ENCODE peak calls at places on chromosomes 3 and 15, in eight cellular contexts. One of them, this sample, is unnamed.
A peak's percentile ranks its signal among the peaks of the same experiment; 100 is the strongest.

GRCh38 chr15:48345516-48345915 is 14.3 kb downstream of the DUT start:
- DNase-seq in ovary: no peak
- DNase-seq in heart left ventricle: no peak
- DNase-seq in effector memory CD4-positive, alpha-beta T cell: no peak
- DNase-seq in uterus: no peak
- DNase-seq in left ventricle myocardium inferior: no peak
- DNase-seq in body of pancreas: no peak
- DNase-seq in CD8-positive, alpha-beta T cell: no peak
- DNase-seq in this sample: no peak

GRCh38 chr15:44298878-44299277 is 10.4 kb downstream of the GOLM2 start:
- DNase-seq in ovary: no peak
- DNase-seq in heart left ventricle: no peak
- DNase-seq in effector memory CD4-positive, alpha-beta T cell: no peak
- DNase-seq in uterus: no peak
- DNase-seq in left ventricle myocardium inferior: no peak
- DNase-seq in body of pancreas: no peak
- DNase-seq in CD8-positive, alpha-beta T cell: no peak
- DNase-seq in this sample: no peak

GRCh38 chr3:102006812-102007485 is 157.6 kb downstream of the NFKBIZ start:
- DNase-seq in ovary: no peak
- DNase-seq in heart left ventricle: peak; percentile 28
- DNase-seq in effector memory CD4-positive, alpha-beta T cell: no peak
- DNase-seq in uterus: peak; percentile 19
- DNase-seq in left ventricle myocardium inferior: peak; percentile 23
- DNase-seq in body of pancreas: peak; percentile 15
- DNase-seq in CD8-positive, alpha-beta T cell: no peak
- DNase-seq in this sample: peak; percentile 29

GRCh38 chr15:92882697-92883642 is 17.2 kb upstream of the CHD2 start:
- DNase-seq in ovary: peak; percentile 68
- DNase-seq in heart left ventricle: peak; percentile 41
- DNase-seq in effector memory CD4-positive, alpha-beta T cell: peak; percentile 33
- DNase-seq in uterus: peak; percentile 38
- DNase-seq in left ventricle myocardium inferior: peak; percentile 28
- DNase-seq in body of pancreas: peak; percentile 52
- DNase-seq in CD8-positive, alpha-beta T cell: peak; percentile 71
- DNase-seq in this sample: peak; percentile 41

GRCh38 chr3:32403663-32404062 is 12.0 kb downstream of the CMTM7 start:
- DNase-seq in ovary: no peak
- DNase-seq in heart left ventricle: no peak
- DNase-seq in effector memory CD4-positive, alpha-beta T cell: no peak
- DNase-seq in uterus: no peak
- DNase-seq in left ventricle myocardium inferior: no peak
- DNase-seq in body of pancreas: no peak
- DNase-seq in CD8-positive, alpha-beta T cell: no peak
- DNase-seq in this sample: no peak

GRCh38 chr15:29456255-29456654 is 186.6 kb upstream of the NSMCE3 start:
- DNase-seq in ovary: no peak
- DNase-seq in heart left ventricle: no peak
- DNase-seq in effector memory CD4-positive, alpha-beta T cell: no peak
- DNase-seq in uterus: no peak
- DNase-seq in left ventricle myocardium inferior: no peak
- DNase-seq in body of pancreas: no peak
- DNase-seq in CD8-positive, alpha-beta T cell: no peak
- DNase-seq in this sample: no peak

GRCh38 chr3:65182085-65182484 is 494.3 kb upstream of the ADAMTS9 start:
- DNase-seq in ovary: no peak
- DNase-seq in heart left ventricle: no peak
- DNase-seq in effector memory CD4-positive, alpha-beta T cell: no peak
- DNase-seq in uterus: no peak
- DNase-seq in left ventricle myocardium inferior: no peak
- DNase-seq in body of pancreas: no peak
- DNase-seq in CD8-positive, alpha-beta T cell: no peak
- DNase-seq in this sample: no peak

GRCh38 chr3:188165596-188165995 is 11.6 kb downstream of the LPP start:
- DNase-seq in ovary: no peak
- DNase-seq in heart left ventricle: no peak
- DNase-seq in effector memory CD4-positive, alpha-beta T cell: no peak
- DNase-seq in uterus: no peak
- DNase-seq in left ventricle myocardium inferior: no peak
- DNase-seq in body of pancreas: no peak
- DNase-seq in CD8-positive, alpha-beta T cell: no peak
- DNase-seq in this sample: no peak

GRCh38 chr3:128701342-128702212 is 24.4 kb upstream of the RAB7A start:
- DNase-seq in ovary: no peak
- DNase-seq in heart left ventricle: peak; percentile 26
- DNase-seq in effector memory CD4-positive, alpha-beta T cell: no peak
- DNase-seq in uterus: no peak
- DNase-seq in left ventricle myocardium inferior: no peak
- DNase-seq in body of pancreas: no peak
- DNase-seq in CD8-positive, alpha-beta T cell: no peak
- DNase-seq in this sample: no peak

GRCh38 chr15:88701561-88702095 is 62.8 kb downstream of the ISG20 start:
- DNase-seq in ovary: no peak
- DNase-seq in heart left ventricle: no peak
- DNase-seq in effector memory CD4-positive, alpha-beta T cell: peak; percentile 12
- DNase-seq in uterus: no peak
- DNase-seq in left ventricle myocardium inferior: no peak
- DNase-seq in body of pancreas: no peak
- DNase-seq in CD8-positive, alpha-beta T cell: no peak
- DNase-seq in this sample: no peak

GRCh38 chr3:116020495-116020894 is 397.2 kb downstream of the GAP43 start:
- DNase-seq in ovary: no peak
- DNase-seq in heart left ventricle: no peak
- DNase-seq in effector memory CD4-positive, alpha-beta T cell: no peak
- DNase-seq in uterus: no peak
- DNase-seq in left ventricle myocardium inferior: no peak
- DNase-seq in body of pancreas: no peak
- DNase-seq in CD8-positive, alpha-beta T cell: no peak
- DNase-seq in this sample: no peak

GRCh38 chr15:89666147-89666857 is 11.0 kb upstream of the KIF7 start:
- DNase-seq in ovary: peak; percentile 45
- DNase-seq in heart left ventricle: no peak
- DNase-seq in effector memory CD4-positive, alpha-beta T cell: no peak
- DNase-seq in uterus: no peak
- DNase-seq in left ventricle myocardium inferior: no peak
- DNase-seq in body of pancreas: no peak
- DNase-seq in CD8-positive, alpha-beta T cell: no peak
- DNase-seq in this sample: no peak

GRCh38 chr3:71400986-71401451 is 182.5 kb downstream of the FOXP1 start:
- DNase-seq in ovary: no peak
- DNase-seq in heart left ventricle: no peak
- DNase-seq in effector memory CD4-positive, alpha-beta T cell: no peak
- DNase-seq in uterus: no peak
- DNase-seq in left ventricle myocardium inferior: no peak
- DNase-seq in body of pancreas: no peak
- DNase-seq in CD8-positive, alpha-beta T cell: no peak
- DNase-seq in this sample: no peak

GRCh38 chr15:78420766-78421165 is 17.2 kb upstream of the IREB2 start:
- DNase-seq in ovary: no peak
- DNase-seq in heart left ventricle: no peak
- DNase-seq in effector memory CD4-positive, alpha-beta T cell: no peak
- DNase-seq in uterus: no peak
- DNase-seq in left ventricle myocardium inferior: no peak
- DNase-seq in body of pancreas: no peak
- DNase-seq in CD8-positive, alpha-beta T cell: no peak
- DNase-seq in this sample: no peak

GRCh38 chr3:177337548-177338331 is 140.5 kb upstream of the TBL1XR1 start:
- DNase-seq in ovary: no peak
- DNase-seq in heart left ventricle: no peak
- DNase-seq in effector memory CD4-positive, alpha-beta T cell: peak; percentile 10
- DNase-seq in uterus: no peak
- DNase-seq in left ventricle myocardium inferior: no peak
- DNase-seq in body of pancreas: no peak
- DNase-seq in CD8-positive, alpha-beta T cell: peak; percentile 57
- DNase-seq in this sample: no peak

GRCh38 chr3:177483182-177483967 is 286.1 kb upstream of the TBL1XR1 start:
- DNase-seq in ovary: no peak
- DNase-seq in heart left ventricle: no peak
- DNase-seq in effector memory CD4-positive, alpha-beta T cell: no peak
- DNase-seq in uterus: no peak
- DNase-seq in left ventricle myocardium inferior: no peak
- DNase-seq in body of pancreas: no peak
- DNase-seq in CD8-positive, alpha-beta T cell: no peak
- DNase-seq in this sample: no peak

GRCh38 chr15:58842713-58843396 is 71.8 kb downstream of the MINDY2 start:
- DNase-seq in ovary: no peak
- DNase-seq in heart left ventricle: no peak
- DNase-seq in effector memory CD4-positive, alpha-beta T cell: no peak
- DNase-seq in uterus: no peak
- DNase-seq in left ventricle myocardium inferior: no peak
- DNase-seq in body of pancreas: no peak
- DNase-seq in CD8-positive, alpha-beta T cell: no peak
- DNase-seq in this sample: no peak

GRCh38 chr3:58052373-58053273 is 44.4 kb downstream of the FLNB start:
- DNase-seq in ovary: peak; percentile 82
- DNase-seq in heart left ventricle: peak; percentile 65
- DNase-seq in effector memory CD4-positive, alpha-beta T cell: no peak
- DNase-seq in uterus: peak; percentile 85
- DNase-seq in left ventricle myocardium inferior: peak; percentile 77
- DNase-seq in body of pancreas: peak; percentile 70
- DNase-seq in CD8-positive, alpha-beta T cell: no peak
- DNase-seq in this sample: peak; percentile 62

GRCh38 chr15:64122936-64123351 is 27.2 kb downstream of the SNX1 start:
- DNase-seq in ovary: no peak
- DNase-seq in heart left ventricle: no peak
- DNase-seq in effector memory CD4-positive, alpha-beta T cell: no peak
- DNase-seq in uterus: no peak
- DNase-seq in left ventricle myocardium inferior: no peak
- DNase-seq in body of pancreas: no peak
- DNase-seq in CD8-positive, alpha-beta T cell: no peak
- DNase-seq in this sample: no peak
- H3K27ac ChIP-seq in ovary: no peak overlapping the region
- H3K27ac ChIP-seq in heart left ventricle: no peak overlapping the region
- H3K27ac ChIP-seq in effector memory CD4-positive, alpha-beta T cell: no peak overlapping the region
- H3K27ac ChIP-seq in uterus: no peak overlapping the region
- H3K27ac ChIP-seq in left ventricle myocardium inferior: peak overlapping the region; percentile 8
- H3K27ac ChIP-seq in body of pancreas: no peak overlapping the region
- H3K27ac ChIP-seq in CD8-positive, alpha-beta T cell: no peak overlapping the region
- H3K27ac ChIP-seq in this sample: no peak overlapping the region

DNA sequence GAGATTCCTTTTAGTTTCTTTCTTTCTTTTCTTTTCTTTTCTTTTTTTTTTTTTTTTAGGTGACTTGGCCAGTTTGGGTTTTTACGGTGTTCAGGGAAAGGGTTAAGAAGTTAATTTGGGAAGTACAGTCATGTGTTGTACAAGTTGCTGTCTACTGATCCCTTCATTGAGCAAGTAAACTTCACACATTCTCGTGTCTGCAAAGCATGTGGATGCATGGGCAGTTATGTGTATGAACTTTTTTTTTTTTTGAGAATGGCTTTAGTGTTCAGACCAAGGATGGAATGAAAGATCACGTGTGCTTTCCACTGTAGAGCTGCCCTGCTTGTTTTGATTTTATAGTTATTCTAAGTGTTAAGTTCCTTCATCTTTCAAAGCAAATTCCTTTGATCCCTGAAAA is 132.3 kb downstream of the PGPEP1L start:
- DNase-seq in ovary: no peak
- DNase-seq in heart left ventricle: no peak
- DNase-seq in effector memory CD4-positive, alpha-beta T cell: no peak
- DNase-seq in uterus: no peak
- DNase-seq in left ventricle myocardium inferior: no peak
- DNase-seq in body of pancreas: no peak
- DNase-seq in CD8-positive, alpha-beta T cell: no peak
- DNase-seq in this sample: no peak
- H3K4me1 ChIP-seq in ovary: peaks cover 23% of the 10 kb centered on the region
- H3K4me1 ChIP-seq in heart left ventricle: peaks cover 24% of the 10 kb centered on the region
- H3K4me1 ChIP-seq in effector memory CD4-positive, alpha-beta T cell: no peaks in the 10 kb centered on the region
- H3K4me1 ChIP-seq in uterus: peaks cover 5% of the 10 kb centered on the region
- H3K4me1 ChIP-seq in left ventricle myocardium inferior: peaks cover 86% of the 10 kb centered on the region
- H3K4me1 ChIP-seq in body of pancreas: peaks cover 34% of the 10 kb centered on the region
- H3K4me1 ChIP-seq in CD8-positive, alpha-beta T cell: peaks cover 18% of the 10 kb centered on the region
- H3K4me1 ChIP-seq in this sample: peaks cover 51% of the 10 kb centered on the region

DNA sequence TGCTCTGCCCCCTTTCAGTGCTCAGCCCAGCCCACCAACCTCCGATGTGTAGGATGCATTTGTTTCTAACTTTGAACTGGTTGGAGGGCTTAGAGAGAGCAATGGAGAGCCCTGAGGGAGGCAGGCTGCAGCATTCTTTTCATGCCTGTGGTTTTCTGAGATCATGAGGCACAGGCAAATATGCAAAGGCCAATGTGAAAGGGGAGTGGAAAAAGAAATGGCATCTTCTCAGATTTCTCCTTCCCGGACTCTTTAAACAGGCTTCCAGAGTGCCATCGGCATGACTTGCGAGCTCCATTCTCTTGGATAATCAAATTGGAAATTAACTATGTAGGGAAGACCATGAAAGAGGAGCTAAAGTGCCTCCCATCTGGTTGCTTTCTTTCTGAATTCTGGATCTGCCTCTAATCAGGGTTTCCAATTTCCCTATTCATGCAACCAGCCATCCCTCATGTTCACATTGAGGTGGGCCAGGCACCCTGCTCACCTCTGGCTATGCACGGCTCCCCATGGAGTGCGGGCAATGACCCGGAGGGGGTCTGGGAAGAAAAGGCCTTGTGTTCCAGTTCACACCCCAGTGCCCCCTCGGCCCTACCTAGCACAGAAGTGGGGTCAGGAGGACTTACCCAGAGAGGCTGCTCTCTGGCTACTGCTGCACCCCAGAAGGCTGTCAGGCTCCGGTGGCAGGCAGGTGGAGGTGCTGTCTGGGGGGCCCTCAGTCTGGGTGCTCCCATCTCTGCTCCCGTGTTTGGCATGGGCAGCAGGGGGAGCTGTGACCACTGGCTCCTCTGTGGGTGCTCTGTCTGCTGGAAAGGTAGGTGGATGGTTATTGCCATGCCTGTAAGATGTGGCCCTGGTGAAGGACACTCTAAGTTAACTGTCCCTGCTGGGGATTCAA is 16.1 kb downstream of the AMOTL2 start:
- DNase-seq in ovary: peak; percentile 34
- DNase-seq in heart left ventricle: no peak
- DNase-seq in effector memory CD4-positive, alpha-beta T cell: no peak
- DNase-seq in uterus: peak; percentile 42
- DNase-seq in left ventricle myocardium inferior: no peak
- DNase-seq in body of pancreas: peak; percentile 20
- DNase-seq in CD8-positive, alpha-beta T cell: no peak
- DNase-seq in this sample: no peak
- H3K27ac ChIP-seq in ovary: peak overlapping the region; percentile 18
- H3K27ac ChIP-seq in heart left ventricle: peak overlapping the region; percentile 98
- H3K27ac ChIP-seq in effector memory CD4-positive, alpha-beta T cell: no peak overlapping the region
- H3K27ac ChIP-seq in uterus: peak overlapping the region; percentile 99
- H3K27ac ChIP-seq in left ventricle myocardium inferior: peak overlapping the region; percentile 100
- H3K27ac ChIP-seq in body of pancreas: peak overlapping the region; percentile 81
- H3K27ac ChIP-seq in CD8-positive, alpha-beta T cell: no peak overlapping the region
- H3K27ac ChIP-seq in this sample: peak overlapping the region; percentile 100

DNA sequence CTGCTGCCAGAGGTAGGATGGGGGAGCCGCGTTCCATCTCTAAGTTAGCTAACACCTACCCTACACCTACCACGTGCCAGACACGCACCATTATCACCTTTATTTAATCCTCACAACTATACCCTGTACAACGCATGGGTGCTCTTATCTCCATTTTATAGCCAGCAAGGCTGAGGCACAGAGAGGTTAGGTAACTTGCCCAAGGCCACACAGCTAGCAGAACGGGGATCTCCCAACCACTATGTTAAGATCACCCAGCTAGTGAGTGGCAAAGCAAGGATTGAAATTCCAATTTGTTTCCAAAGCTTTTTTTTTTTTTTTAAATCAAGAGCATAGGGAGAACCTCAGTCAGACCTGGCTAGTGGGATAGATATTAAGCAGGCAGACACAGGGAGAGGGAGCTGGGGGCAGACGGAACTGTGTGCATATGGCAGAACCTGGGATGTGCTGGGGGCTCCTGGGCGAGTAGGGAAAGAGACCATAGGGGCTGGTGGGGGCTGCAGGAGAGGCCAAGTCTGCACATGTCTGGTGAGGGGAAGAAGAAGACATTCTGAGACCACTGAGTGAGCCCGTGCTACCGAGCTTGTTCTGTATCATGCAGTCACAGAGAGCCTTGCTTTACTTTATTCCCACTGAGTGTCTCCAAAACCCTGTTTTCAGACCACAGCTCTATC is 196.3 kb upstream of the TPM1 start:
- DNase-seq in ovary: no peak
- DNase-seq in heart left ventricle: no peak
- DNase-seq in effector memory CD4-positive, alpha-beta T cell: no peak
- DNase-seq in uterus: no peak
- DNase-seq in left ventricle myocardium inferior: no peak
- DNase-seq in body of pancreas: no peak
- DNase-seq in CD8-positive, alpha-beta T cell: no peak
- DNase-seq in this sample: no peak
- H3K4me1 ChIP-seq in ovary: no peaks in the 10 kb centered on the region
- H3K4me1 ChIP-seq in heart left ventricle: peaks cover 9% of the 10 kb centered on the region
- H3K4me1 ChIP-seq in effector memory CD4-positive, alpha-beta T cell: no peaks in the 10 kb centered on the region
- H3K4me1 ChIP-seq in uterus: no peaks in the 10 kb centered on the region
- H3K4me1 ChIP-seq in left ventricle myocardium inferior: peaks cover 62% of the 10 kb centered on the region
- H3K4me1 ChIP-seq in body of pancreas: peaks cover 57% of the 10 kb centered on the region
- H3K4me1 ChIP-seq in CD8-positive, alpha-beta T cell: no peaks in the 10 kb centered on the region
- H3K4me1 ChIP-seq in this sample: peaks cover 13% of the 10 kb centered on the region

This sample was measured in heart right ventricle.